ENCODE peak calls at places on chromosome 6, in six cellular contexts. One of them, this sample, is unnamed.

GRCh38 chr6:111602481-111603404 is 2.9 kb downstream of the TRAF3IP2 start:
- DNase-seq in PC-3: no peak
- DNase-seq in SK-N-SH: no peak
- DNase-seq in GM23338: no peak
- DNase-seq in hepatocyte: peak; percentile 62
- DNase-seq in GM23248: peak; percentile 87
- DNase-seq in this sample: no peak

GRCh38 chr6:145830612-145831011 is 16.0 kb upstream of the FBXO30 start:
- DNase-seq in PC-3: no peak
- DNase-seq in SK-N-SH: no peak
- DNase-seq in GM23338: no peak
- DNase-seq in hepatocyte: no peak
- DNase-seq in GM23248: no peak
- DNase-seq in this sample: no peak

GRCh38 chr6:52574709-52575489 is 2.0 kb downstream of the TRAM2 start:
- DNase-seq in PC-3: no peak
- DNase-seq in SK-N-SH: no peak
- DNase-seq in GM23338: no peak
- DNase-seq in hepatocyte: peak; percentile 74
- DNase-seq in GM23248: peak; percentile 89
- DNase-seq in this sample: no peak

GRCh38 chr6:113414511-113414910 is 442.6 kb upstream of the MARCKS start:
- DNase-seq in PC-3: peak; percentile 82
- DNase-seq in SK-N-SH: peak; percentile 26
- DNase-seq in GM23338: no peak
- DNase-seq in hepatocyte: peak; percentile 52
- DNase-seq in GM23248: peak; percentile 91
- DNase-seq in this sample: peak; percentile 4

GRCh38 chr6:159815410-159815809 is 15.3 kb downstream of the PNLDC1 start:
- DNase-seq in PC-3: no peak
- DNase-seq in SK-N-SH: no peak
- DNase-seq in GM23338: no peak
- DNase-seq in hepatocyte: no peak
- DNase-seq in GM23248: no peak
- DNase-seq in this sample: no peak

GRCh38 chr6:142850653-142851434 is 94.1 kb downstream of the HIVEP2 start:
- DNase-seq in PC-3: peak; percentile 39
- DNase-seq in SK-N-SH: no peak
- DNase-seq in GM23338: no peak
- DNase-seq in hepatocyte: no peak
- DNase-seq in GM23248: peak; percentile 83
- DNase-seq in this sample: peak; percentile 60

GRCh38 chr6:87993331-87993730 is 54.3 kb upstream of the SPACA1 start:
- DNase-seq in PC-3: no peak
- DNase-seq in SK-N-SH: no peak
- DNase-seq in GM23338: no peak
- DNase-seq in hepatocyte: no peak
- DNase-seq in GM23248: no peak
- DNase-seq in this sample: no peak

GRCh38 chr6:11263185-11263817 is 30.8 kb upstream of the NEDD9 start:
- DNase-seq in PC-3: peak; percentile 20
- DNase-seq in SK-N-SH: no peak
- DNase-seq in GM23338: no peak
- DNase-seq in hepatocyte: peak; percentile 65
- DNase-seq in GM23248: peak; percentile 81
- DNase-seq in this sample: no peak

GRCh38 chr6:127907960-127908640 is 7.2 kb upstream of the THEMIS start:
- DNase-seq in PC-3: no peak
- DNase-seq in SK-N-SH: no peak
- DNase-seq in GM23338: no peak
- DNase-seq in hepatocyte: no peak
- DNase-seq in GM23248: no peak
- DNase-seq in this sample: no peak

GRCh38 chr6:108650781-108651180 is 90.1 kb downstream of the FOXO3 start:
- DNase-seq in PC-3: peak; percentile 8
- DNase-seq in SK-N-SH: no peak
- DNase-seq in GM23338: no peak
- DNase-seq in hepatocyte: no peak
- DNase-seq in GM23248: peak; percentile 87
- DNase-seq in this sample: no peak

DNA sequence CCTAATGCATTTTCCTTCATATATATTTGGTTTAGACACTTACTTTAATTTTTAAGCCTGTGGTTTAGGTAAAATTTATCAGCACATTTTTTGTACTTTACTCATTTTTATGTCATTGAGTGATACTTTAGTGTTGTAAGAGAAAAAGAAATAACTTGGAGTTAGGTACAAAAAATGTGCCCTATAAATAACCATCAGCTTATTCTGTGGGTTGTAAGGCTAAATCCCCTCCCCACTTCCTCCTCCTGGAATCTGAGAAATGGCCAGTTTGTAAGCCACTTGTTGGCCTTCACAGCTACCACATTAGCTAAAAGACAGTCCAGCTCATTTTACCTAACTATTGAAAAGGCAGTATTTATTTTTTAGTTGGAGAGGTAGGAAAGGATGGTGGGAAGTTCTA is 576.3 kb downstream of the PKHD1 start:
- DNase-seq in PC-3: peak; percentile 12
- DNase-seq in SK-N-SH: no peak
- DNase-seq in GM23338: no peak
- DNase-seq in hepatocyte: no peak
- DNase-seq in GM23248: no peak
- DNase-seq in this sample: no peak
- H2AFZ ChIP-seq in PC-3: no peak overlapping the region
- H2AFZ ChIP-seq in SK-N-SH: no peak overlapping the region
- H2AFZ ChIP-seq in GM23338: no peak overlapping the region
- H2AFZ ChIP-seq in hepatocyte: no peak overlapping the region
- H2AFZ ChIP-seq in GM23248: no peak overlapping the region
- H2AFZ ChIP-seq in this sample: no peak overlapping the region

GRCh38 chr6:56226946-56227879 is 20.2 kb downstream of the COL21A1 start:
- DNase-seq in PC-3: peak; percentile 53
- DNase-seq in SK-N-SH: no peak
- DNase-seq in GM23338: no peak
- DNase-seq in hepatocyte: no peak
- DNase-seq in GM23248: peak; percentile 90
- DNase-seq in this sample: no peak

GRCh38 chr6:56223995-56224394 is 23.4 kb downstream of the COL21A1 start:
- DNase-seq in PC-3: peak; percentile 97
- DNase-seq in SK-N-SH: no peak
- DNase-seq in GM23338: no peak
- DNase-seq in hepatocyte: peak; percentile 26
- DNase-seq in GM23248: peak; percentile 86
- DNase-seq in this sample: no peak

GRCh38 chr6:56220078-56220477 is 27.3 kb downstream of the COL21A1 start:
- DNase-seq in PC-3: peak; percentile 82
- DNase-seq in SK-N-SH: no peak
- DNase-seq in GM23338: no peak
- DNase-seq in hepatocyte: no peak
- DNase-seq in GM23248: no peak
- DNase-seq in this sample: no peak

GRCh38 chr6:56222509-56222908 is 24.9 kb downstream of the COL21A1 start:
- DNase-seq in PC-3: peak; percentile 55
- DNase-seq in SK-N-SH: no peak
- DNase-seq in GM23338: no peak
- DNase-seq in hepatocyte: no peak
- DNase-seq in GM23248: peak; percentile 69
- DNase-seq in this sample: no peak
- TF ChIP-seq EZH2phosphoT487 in PC-3: no peak
- TF ChIP-seq EZH2phosphoT487 in SK-N-SH: no peak
- TF ChIP-seq EZH2phosphoT487 in GM23338: no peak
- TF ChIP-seq EZH2phosphoT487 in hepatocyte: no peak
- TF ChIP-seq EZH2phosphoT487 in GM23248: no peak
- TF ChIP-seq EZH2phosphoT487 in this sample: no peak

GRCh38 chr6:49553353-49553752 is 2.9 kb downstream of the C6orf141 start:
- DNase-seq in PC-3: peak; percentile 92
- DNase-seq in SK-N-SH: no peak
- DNase-seq in GM23338: no peak
- DNase-seq in hepatocyte: no peak
- DNase-seq in GM23248: peak; percentile 73
- DNase-seq in this sample: no peak

GRCh38 chr6:49551126-49551865 is 828 bp downstream of the C6orf141 start:
- DNase-seq in PC-3: peak; percentile 34
- DNase-seq in SK-N-SH: no peak
- DNase-seq in GM23338: peak; percentile 77
- DNase-seq in hepatocyte: peak; percentile 38
- DNase-seq in GM23248: peak; percentile 32
- DNase-seq in this sample: no peak

GRCh38 chr6:49552596-49552995 is 2.1 kb downstream of the C6orf141 start:
- DNase-seq in PC-3: peak; percentile 39
- DNase-seq in SK-N-SH: no peak
- DNase-seq in GM23338: no peak
- DNase-seq in hepatocyte: no peak
- DNase-seq in GM23248: no peak
- DNase-seq in this sample: no peak

GRCh38 chr6:49550413-49551125 is at the start of gene C6orf141:
- DNase-seq in PC-3: peak; percentile 94
- DNase-seq in SK-N-SH: peak; percentile 11
- DNase-seq in GM23338: peak; percentile 88
- DNase-seq in hepatocyte: peak; percentile 64
- DNase-seq in GM23248: peak; percentile 12
- DNase-seq in this sample: no peak

DNA sequence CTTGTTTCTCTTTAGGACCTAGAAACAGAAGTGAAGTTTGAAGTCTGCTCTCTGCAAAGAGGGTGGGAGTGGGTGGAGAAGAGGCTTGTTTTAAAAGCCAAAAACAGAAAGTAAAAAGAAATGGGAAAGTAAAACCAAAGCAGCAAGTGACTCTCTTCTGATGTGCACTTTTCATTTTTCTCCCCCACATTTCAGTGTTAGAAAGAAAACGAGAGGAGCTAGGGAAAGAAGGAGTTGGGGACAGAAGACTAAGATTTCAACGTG is 1.3 kb downstream of the C6orf141 start:
- DNase-seq in PC-3: no peak
- DNase-seq in SK-N-SH: no peak
- DNase-seq in GM23338: no peak
- DNase-seq in hepatocyte: no peak
- DNase-seq in GM23248: no peak
- DNase-seq in this sample: no peak
- H3K4me3 ChIP-seq in PC-3: peak overlapping the region; percentile 90
- H3K4me3 ChIP-seq in SK-N-SH: no peak overlapping the region
- H3K4me3 ChIP-seq in GM23338: peak overlapping the region; percentile 74
- H3K4me3 ChIP-seq in hepatocyte: peak overlapping the region; percentile 60
- H3K4me3 ChIP-seq in GM23248: peak overlapping the region; percentile 42
- H3K4me3 ChIP-seq in this sample: no peak overlapping the region

DNA sequence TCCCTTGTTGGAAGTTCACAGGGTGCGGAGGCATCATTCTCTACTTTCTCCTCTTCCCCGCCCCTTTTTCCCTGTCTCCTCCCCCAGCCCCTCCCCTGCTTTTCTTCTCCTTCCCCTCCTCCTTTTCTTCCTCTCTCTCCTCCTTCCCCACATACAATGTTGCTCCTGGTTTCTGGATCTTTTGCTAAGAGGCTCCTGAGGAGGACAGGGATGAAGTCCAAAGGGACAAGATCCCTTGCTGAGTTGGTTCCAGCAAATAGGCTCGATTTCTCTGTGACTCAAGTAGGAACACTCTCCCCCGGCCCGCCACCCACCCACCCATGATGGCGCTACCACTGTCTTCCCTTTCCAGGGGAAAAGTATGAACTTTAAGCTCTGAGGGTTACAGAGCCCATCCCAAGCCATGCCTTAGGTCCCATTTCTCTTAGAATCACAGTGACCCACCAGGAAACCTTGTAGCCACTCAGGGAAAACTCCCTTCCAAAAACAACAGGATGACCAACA is 851 bp upstream of the TFEB start:
- DNase-seq in PC-3: no peak
- DNase-seq in SK-N-SH: no peak
- DNase-seq in GM23338: peak; percentile 54
- DNase-seq in hepatocyte: no peak
- DNase-seq in GM23248: peak; percentile 27
- DNase-seq in this sample: no peak
- H2AFZ ChIP-seq in PC-3: peak overlapping the region; percentile 61
- H2AFZ ChIP-seq in SK-N-SH: peak overlapping the region; percentile 58
- H2AFZ ChIP-seq in GM23338: peak overlapping the region; percentile 47
- H2AFZ ChIP-seq in hepatocyte: no peak overlapping the region
- H2AFZ ChIP-seq in GM23248: peak overlapping the region; percentile 77
- H2AFZ ChIP-seq in this sample: peak overlapping the region; percentile 60

DNA sequence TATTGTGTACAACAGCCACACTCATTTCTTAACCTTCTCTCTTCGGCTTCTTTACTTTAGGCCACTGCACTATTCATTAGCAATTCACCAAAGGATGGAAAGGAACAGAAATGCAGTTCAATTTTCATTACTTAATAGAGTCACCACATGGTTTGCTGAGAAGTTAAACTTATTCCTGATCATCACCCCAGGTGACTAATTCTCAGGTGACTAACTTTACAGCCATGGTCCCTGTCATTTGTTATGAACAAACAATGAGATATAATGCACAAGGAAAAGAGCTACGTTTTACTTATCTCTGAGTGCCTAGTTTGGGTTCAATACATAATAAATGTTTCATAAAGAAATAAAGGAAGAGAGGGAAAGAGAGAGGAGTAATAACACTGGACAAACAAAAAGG is 45.8 kb upstream of the DST start:
- DNase-seq in PC-3: peak; percentile 60
- DNase-seq in SK-N-SH: no peak
- DNase-seq in GM23338: no peak
- DNase-seq in hepatocyte: peak; percentile 52
- DNase-seq in GM23248: peak; percentile 61
- DNase-seq in this sample: no peak
- TF ChIP-seq EZH2phosphoT487 in PC-3: no peak
- TF ChIP-seq EZH2phosphoT487 in SK-N-SH: no peak
- TF ChIP-seq EZH2phosphoT487 in GM23338: no peak
- TF ChIP-seq EZH2phosphoT487 in hepatocyte: no peak
- TF ChIP-seq EZH2phosphoT487 in GM23248: no peak
- TF ChIP-seq EZH2phosphoT487 in this sample: no peak

DNA sequence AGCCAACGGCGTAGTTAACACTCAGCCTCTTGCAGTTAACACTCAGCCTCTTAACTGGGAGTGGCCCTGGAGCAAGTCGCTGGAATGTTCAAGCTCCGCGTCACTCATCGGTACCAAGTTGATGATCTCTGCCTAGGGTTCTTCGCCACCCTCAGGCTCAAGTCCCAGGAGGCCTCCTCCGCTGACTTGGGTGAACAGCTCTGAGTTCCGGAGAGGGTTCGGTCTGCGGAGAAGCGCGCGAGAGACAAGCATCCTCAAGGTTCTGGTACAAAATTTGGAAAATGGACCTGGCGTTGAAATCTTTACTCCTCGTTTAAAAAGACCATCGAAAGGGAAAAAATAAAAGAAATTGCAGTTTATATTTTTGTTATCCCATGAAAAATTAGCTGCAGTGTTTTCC is 876 bp upstream of the DSP start:
- DNase-seq in PC-3: no peak
- DNase-seq in SK-N-SH: peak; percentile 19
- DNase-seq in GM23338: peak; percentile 73
- DNase-seq in hepatocyte: peak; percentile 64
- DNase-seq in GM23248: peak; percentile 67
- DNase-seq in this sample: no peak
- H3K4me3 ChIP-seq in PC-3: peak overlapping the region; percentile 95
- H3K4me3 ChIP-seq in SK-N-SH: no peak overlapping the region
- H3K4me3 ChIP-seq in GM23338: peak overlapping the region; percentile 83
- H3K4me3 ChIP-seq in hepatocyte: peak overlapping the region; percentile 84
- H3K4me3 ChIP-seq in GM23248: peak overlapping the region; percentile 80
- H3K4me3 ChIP-seq in this sample: no peak overlapping the region

DNA sequence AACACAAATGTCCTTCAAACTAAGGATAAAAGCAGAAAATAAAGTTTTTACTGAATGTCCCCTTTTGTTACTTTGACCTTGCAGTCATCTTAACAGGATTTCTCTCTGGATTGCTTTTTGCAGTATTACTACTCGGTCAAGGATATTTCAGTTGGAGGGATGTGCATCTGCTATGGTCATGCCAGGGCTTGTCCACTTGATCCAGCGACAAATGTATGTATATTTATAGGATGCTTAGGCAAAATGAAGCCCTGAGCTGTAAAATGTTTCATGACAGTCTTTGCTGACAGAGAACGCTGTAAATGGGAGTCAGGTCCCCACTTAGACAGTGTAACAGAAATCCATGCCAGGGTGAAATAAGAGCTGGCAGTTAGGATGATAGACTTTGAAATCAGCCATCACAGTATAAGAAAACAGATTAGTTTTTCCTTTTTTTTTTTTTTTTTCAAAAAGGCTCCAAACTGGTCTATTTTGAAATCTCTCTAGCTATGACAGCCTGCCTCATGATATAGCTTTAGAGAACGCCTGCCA is 264.0 kb downstream of the LAMA2 start:
- DNase-seq in PC-3: no peak
- DNase-seq in SK-N-SH: no peak
- DNase-seq in GM23338: no peak
- DNase-seq in hepatocyte: no peak
- DNase-seq in GM23248: no peak
- DNase-seq in this sample: no peak
- H2AFZ ChIP-seq in PC-3: no peak overlapping the region
- H2AFZ ChIP-seq in SK-N-SH: no peak overlapping the region
- H2AFZ ChIP-seq in GM23338: peak overlapping the region; percentile 19
- H2AFZ ChIP-seq in hepatocyte: no peak overlapping the region
- H2AFZ ChIP-seq in GM23248: no peak overlapping the region
- H2AFZ ChIP-seq in this sample: no peak overlapping the region

This sample was measured in OCI-LY7.